ENCODE peak calls at places on chromosomes 4 and X, in four cellular contexts. One of them, this sample, is unnamed.

GRCh38 chrX:81261576-81261975 is 59.7 kb downstream of the SH3BGRL start:
- DNase-seq in suprapubic skin: no peak
- DNase-seq in CD8-positive, alpha-beta T cell: no peak
- DNase-seq in heart right ventricle: no peak
- DNase-seq in this sample: no peak

GRCh38 chrX:52544147-52544840 is 27.4 kb upstream of the XAGE1B start:
- DNase-seq in suprapubic skin: no peak
- DNase-seq in CD8-positive, alpha-beta T cell: no peak
- DNase-seq in heart right ventricle: no peak
- DNase-seq in this sample: no peak

GRCh38 chr4:116664198-116664597 is 421.2 kb downstream of the TRAM1L1 start:
- DNase-seq in suprapubic skin: no peak
- DNase-seq in CD8-positive, alpha-beta T cell: no peak
- DNase-seq in heart right ventricle: no peak
- DNase-seq in this sample: no peak

GRCh38 chrX:121823406-121823805 is 776.0 kb downstream of the GLUD2 start:
- DNase-seq in suprapubic skin: no peak
- DNase-seq in CD8-positive, alpha-beta T cell: no peak
- DNase-seq in heart right ventricle: no peak
- DNase-seq in this sample: no peak

GRCh38 chr4:122826000-122826595 is 533 bp upstream of the FGF2 start:
- DNase-seq in suprapubic skin: no peak
- DNase-seq in CD8-positive, alpha-beta T cell: no peak
- DNase-seq in heart right ventricle: no peak
- DNase-seq in this sample: no peak

GRCh38 chrX:102963955-102964354 is 26.9 kb downstream of the RAB40AL start:
- DNase-seq in suprapubic skin: no peak
- DNase-seq in CD8-positive, alpha-beta T cell: no peak
- DNase-seq in heart right ventricle: no peak
- DNase-seq in this sample: no peak

GRCh38 chr4:140237616-140238352 is 83.8 kb upstream of the MAML3 start:
- DNase-seq in suprapubic skin: peak; percentile 85
- DNase-seq in CD8-positive, alpha-beta T cell: no peak
- DNase-seq in heart right ventricle: peak; percentile 72
- DNase-seq in this sample: no peak

GRCh38 chr4:122716825-122717448 is 15.6 kb upstream of the BBS12 start:
- DNase-seq in suprapubic skin: peak; percentile 66
- DNase-seq in CD8-positive, alpha-beta T cell: peak; percentile 64
- DNase-seq in heart right ventricle: peak; percentile 64
- DNase-seq in this sample: peak; percentile 64

GRCh38 chr4:7970031-7970946 is 30.6 kb upstream of the AFAP1 start:
- DNase-seq in suprapubic skin: no peak
- DNase-seq in CD8-positive, alpha-beta T cell: peak; percentile 53
- DNase-seq in heart right ventricle: no peak
- DNase-seq in this sample: no peak

GRCh38 chr4:81836716-81837115 is 365.0 kb upstream of the RASGEF1B start:
- DNase-seq in suprapubic skin: no peak
- DNase-seq in CD8-positive, alpha-beta T cell: no peak
- DNase-seq in heart right ventricle: no peak
- DNase-seq in this sample: no peak

GRCh38 chr4:110610940-110611785 is 11.7 kb downstream of the PITX2 start:
- DNase-seq in suprapubic skin: no peak
- DNase-seq in CD8-positive, alpha-beta T cell: no peak
- DNase-seq in heart right ventricle: no peak
- DNase-seq in this sample: no peak

GRCh38 chr4:8516996-8517550 is 63.1 kb upstream of the GPR78 start:
- DNase-seq in suprapubic skin: no peak
- DNase-seq in CD8-positive, alpha-beta T cell: no peak
- DNase-seq in heart right ventricle: no peak
- DNase-seq in this sample: no peak

GRCh38 chr4:40369437-40370278 is 34.5 kb downstream of the CHRNA9 start:
- DNase-seq in suprapubic skin: no peak
- DNase-seq in CD8-positive, alpha-beta T cell: no peak
- DNase-seq in heart right ventricle: no peak
- DNase-seq in this sample: no peak

GRCh38 chrX:25968920-25969319 is 169.2 kb upstream of the MAGEB18 start:
- DNase-seq in suprapubic skin: no peak
- DNase-seq in CD8-positive, alpha-beta T cell: no peak
- DNase-seq in heart right ventricle: peak; percentile 7
- DNase-seq in this sample: no peak

GRCh38 chr4:94895081-94895480 is 137.3 kb downstream of the BMPR1B start:
- DNase-seq in suprapubic skin: no peak
- DNase-seq in CD8-positive, alpha-beta T cell: no peak
- DNase-seq in heart right ventricle: no peak
- DNase-seq in this sample: no peak

GRCh38 chr4:77800077-77800476 is 19.1 kb downstream of the CNOT6L start:
- DNase-seq in suprapubic skin: no peak
- DNase-seq in CD8-positive, alpha-beta T cell: no peak
- DNase-seq in heart right ventricle: no peak
- DNase-seq in this sample: no peak

GRCh38 chr4:3290476-3290875 is 2.3 kb upstream of the RGS12 start:
- DNase-seq in suprapubic skin: peak; percentile 54
- DNase-seq in CD8-positive, alpha-beta T cell: no peak
- DNase-seq in heart right ventricle: no peak
- DNase-seq in this sample: no peak

GRCh38 chrX:139304471-139304870 is 226.1 kb upstream of the F9 start:
- DNase-seq in suprapubic skin: no peak
- DNase-seq in CD8-positive, alpha-beta T cell: no peak
- DNase-seq in heart right ventricle: no peak
- DNase-seq in this sample: no peak

GRCh38 chr4:7680106-7680505 is 245.4 kb upstream of the PSAPL1 start:
- DNase-seq in suprapubic skin: no peak
- DNase-seq in CD8-positive, alpha-beta T cell: no peak
- DNase-seq in heart right ventricle: no peak
- DNase-seq in this sample: no peak

GRCh38 chr4:64880557-64880956 is 471.3 kb upstream of the TECRL start:
- DNase-seq in suprapubic skin: no peak
- DNase-seq in CD8-positive, alpha-beta T cell: no peak
- DNase-seq in heart right ventricle: no peak
- DNase-seq in this sample: no peak

GRCh38 chrX:71095971-71096701 is 485 bp downstream of the FOXO4 start:
- DNase-seq in suprapubic skin: no peak
- DNase-seq in CD8-positive, alpha-beta T cell: no peak
- DNase-seq in heart right ventricle: no peak
- DNase-seq in this sample: no peak

GRCh38 chr4:170591076-170591475 is 501.3 kb upstream of the AADAT start:
- DNase-seq in suprapubic skin: no peak
- DNase-seq in CD8-positive, alpha-beta T cell: no peak
- DNase-seq in heart right ventricle: no peak
- DNase-seq in this sample: no peak

GRCh38 chr4:15691346-15692140 is 9.9 kb downstream of the FAM200B start:
- DNase-seq in suprapubic skin: no peak
- DNase-seq in CD8-positive, alpha-beta T cell: no peak
- DNase-seq in heart right ventricle: no peak
- DNase-seq in this sample: no peak

GRCh38 chr4:63618883-63619573 is 790.2 kb downstream of the TECRL start:
- DNase-seq in suprapubic skin: no peak
- DNase-seq in CD8-positive, alpha-beta T cell: no peak
- DNase-seq in heart right ventricle: no peak
- DNase-seq in this sample: no peak

GRCh38 chr4:91734682-91735081 is 569.1 kb upstream of the GRID2 start:
- DNase-seq in suprapubic skin: no peak
- DNase-seq in CD8-positive, alpha-beta T cell: no peak
- DNase-seq in heart right ventricle: no peak
- DNase-seq in this sample: no peak
- TF ChIP-seq CTCF in suprapubic skin: no peak
- TF ChIP-seq CTCF in CD8-positive, alpha-beta T cell: no peak
- TF ChIP-seq CTCF in heart right ventricle: no peak
- TF ChIP-seq CTCF in this sample: no peak

GRCh38 chrX:119693032-119693995 is at the start of gene SEPTIN6:
- DNase-seq in suprapubic skin: peak; percentile 80
- DNase-seq in CD8-positive, alpha-beta T cell: peak; percentile 88
- DNase-seq in heart right ventricle: peak; percentile 67
- DNase-seq in this sample: no peak
- TF ChIP-seq CTCF in suprapubic skin: no peak
- TF ChIP-seq CTCF in CD8-positive, alpha-beta T cell: no peak
- TF ChIP-seq CTCF in heart right ventricle: peak; percentile 7
- TF ChIP-seq CTCF in this sample: no peak

GRCh38 chrX:137166591-137166990 is 132.8 kb upstream of the GPR101 start:
- DNase-seq in suprapubic skin: no peak
- DNase-seq in CD8-positive, alpha-beta T cell: no peak
- DNase-seq in heart right ventricle: no peak
- DNase-seq in this sample: no peak
- TF ChIP-seq CTCF in suprapubic skin: no peak
- TF ChIP-seq CTCF in CD8-positive, alpha-beta T cell: no peak
- TF ChIP-seq CTCF in heart right ventricle: no peak
- TF ChIP-seq CTCF in this sample: no peak

GRCh38 chrX:44904542-44905115 is 31.6 kb downstream of the KDM6A start:
- DNase-seq in suprapubic skin: no peak
- DNase-seq in CD8-positive, alpha-beta T cell: no peak
- DNase-seq in heart right ventricle: no peak
- DNase-seq in this sample: no peak
- TF ChIP-seq CTCF in suprapubic skin: no peak
- TF ChIP-seq CTCF in CD8-positive, alpha-beta T cell: no peak
- TF ChIP-seq CTCF in heart right ventricle: peak; percentile 17
- TF ChIP-seq CTCF in this sample: no peak

This sample was measured in omental fat pad.